ENCODE peak calls at places on chromosome 22, in nine cellular contexts. B, Z, X, C, J, Q, M, E and L are unnamed samples.

GRCh38 chr22:48359613-48359965 is 1468.1 kb downstream of the BRD1 start:
- DNase-seq in E (no peak), Z (no peak), B (no peak), J (no peak), Q (no peak), C (no peak), X (no peak), M (no peak), L (no peak)

GRCh38 chr22:17057959-17058814 is 26.6 kb upstream of the IL17RA start:
- DNase-seq in B (peak; percentile 3), E (no peak), M (peak; percentile 52), X (peak; percentile 35), Q (no peak), J (peak; percentile 47), C (peak; percentile 86), Z (peak; percentile 36), L (peak; percentile 81)

GRCh38 chr22:38317995-38318715 is 922 bp upstream of the CSNK1E start:
- DNase-seq in X (no peak), Q (no peak), M (peak; percentile 98), C (peak; percentile 91), Z (no peak), E (no peak), J (peak; percentile 7), B (no peak), L (peak; percentile 94)

GRCh38 chr22:48422900-48423480 is 1404.7 kb downstream of the BRD1 start:
- DNase-seq in Z (no peak), X (no peak), E (no peak), M (no peak), Q (peak; percentile 6), B (no peak), C (no peak), J (no peak), L (no peak)

GRCh38 chr22:23458663-23459541 is 121.2 kb downstream of the IGLL1 start:
- DNase-seq in J (no peak), Z (no peak), C (no peak), X (no peak), Q (no peak), M (peak; percentile 10), B (no peak), E (no peak), L (no peak)

GRCh38 chr22:50621948-50622722 is 5.8 kb downstream of the ARSA start:
- DNase-seq in E (no peak), J (peak; percentile 64), Z (no peak), B (no peak), Q (no peak), M (peak; percentile 48), X (peak; percentile 27), C (no peak), L (no peak)

GRCh38 chr22:23305922-23306374 is 125.6 kb downstream of the BCR start:
- DNase-seq in X (no peak), M (no peak), Q (peak; percentile 90), J (no peak), B (no peak), E (no peak), C (peak; percentile 97), Z (no peak), L (no peak)

GRCh38 chr22:37904572-37905533 is 1.2 kb upstream of the MICALL1 start:
- DNase-seq in J (no peak), B (no peak), Z (no peak), E (no peak), C (peak; percentile 98), M (peak; percentile 97), X (no peak), Q (no peak), L (peak; percentile 47)

GRCh38 chr22:18000441-18001039 is 23.8 kb downstream of the MICAL3 start:
- DNase-seq in J (peak; percentile 28), C (no peak), Z (peak; percentile 17), Q (no peak), B (peak; percentile 12), E (no peak), X (peak; percentile 14), M (peak; percentile 53), L (no peak)

GRCh38 chr22:44328326-44328725 is 15.6 kb upstream of the SHISAL1 start:
- DNase-seq in B (no peak), X (no peak), Q (no peak), C (no peak), Z (no peak), M (no peak), J (no peak), E (no peak), L (no peak)

GRCh38 chr22:42202669-42203068 is 67.8 kb downstream of the TCF20 start:
- DNase-seq in E (no peak), X (peak; percentile 57), B (peak; percentile 33), Z (peak; percentile 58), Q (no peak), J (peak; percentile 68), M (no peak), C (peak; percentile 30), L (no peak)

GRCh38 chr22:26975381-26975780 is 318.0 kb downstream of the MIAT start:
- DNase-seq in Z (no peak), B (no peak), C (no peak), E (no peak), Q (no peak), J (no peak), M (no peak), X (no peak), L (no peak)

GRCh38 chr22:44901301-44901700 is 108.5 kb downstream of the PHF21B start:
- DNase-seq in X (no peak), Q (no peak), M (no peak), E (no peak), C (peak; percentile 21), B (no peak), Z (no peak), J (peak; percentile 2), L (no peak)

GRCh38 chr22:31737932-31738331 is 12.0 kb downstream of the PRR14L start:
- DNase-seq in B (no peak), Q (no peak), J (peak; percentile 66), C (no peak), M (no peak), E (no peak), Z (no peak), X (no peak), L (no peak)

GRCh38 chr22:23215294-23216204 is 35.2 kb downstream of the BCR start:
- DNase-seq in C (peak; percentile 38), E (no peak), B (no peak), Z (no peak), X (no peak), Q (no peak), M (peak; percentile 14), J (peak; percentile 37), L (no peak)

GRCh38 chr22:24965822-24966626 is 13.5 kb downstream of the KIAA1671 start:
- DNase-seq in C (no peak), J (no peak), Z (no peak), X (no peak), B (no peak), Q (no peak), E (no peak), M (peak; percentile 92), L (no peak)

GRCh38 chr22:46087816-46088277 is 62.5 kb upstream of the PPARA start:
- DNase-seq in C (peak; percentile 91), E (no peak), M (peak; percentile 84), Q (no peak), J (no peak), Z (no peak), B (no peak), X (no peak), L (peak; percentile 71)

GRCh38 chr22:45680932-45681700 is 9.5 kb downstream of the ATXN10 start:
- DNase-seq in X (no peak), B (no peak), C (peak; percentile 40), J (no peak), M (peak; percentile 35), Q (no peak), Z (no peak), E (no peak), L (no peak)

GRCh38 chr22:45645150-45645525 is 26.5 kb upstream of the ATXN10 start:
- DNase-seq in M (no peak), J (no peak), C (no peak), B (no peak), Z (no peak), E (no peak), X (no peak), Q (no peak), L (no peak)

GRCh38 chr22:22479999-22480532 is 28.5 kb downstream of the ZNF280B start:
- DNase-seq in Q (no peak), B (no peak), J (no peak), M (no peak), Z (no peak), E (no peak), C (no peak), X (no peak), L (no peak)

GRCh38 chr22:24525416-24526037 is 29.4 kb downstream of the GUCD1 start:
- DNase-seq in Q (no peak), J (peak; percentile 90), E (peak; percentile 46), Z (peak; percentile 74), M (peak; percentile 44), C (peak; percentile 70), B (peak; percentile 58), X (peak; percentile 76), L (peak; percentile 89)

GRCh38 chr22:34950480-34950879 is 115.5 kb upstream of the ISX start:
- DNase-seq in C (no peak), E (no peak), B (no peak), Q (no peak), M (no peak), J (no peak), X (no peak), Z (no peak), L (no peak)